ENCODE peak calls at places on chromosome 14, in five cellular contexts. L is Calu3, P is dorsolateral prefrontal cortex, F is OCI-LY7, N is pancreas. U is an unnamed sample.

GRCh38 chr14:52918486-52918885 is 32.4 kb downstream of the FERMT2 start:
- DNase-seq in F (no peak), P (no peak), L (no peak), N (no peak), U (no peak)

GRCh38 chr14:104860414-104860813 is 4.7 kb upstream of the CEP170B start:
- DNase-seq in P (no peak), L (no peak), N (no peak), F (no peak), U (no peak)

GRCh38 chr14:100307215-100308111 is 1.2 kb upstream of the SLC25A29 start:
- DNase-seq in F (no peak), L (peak), N (no peak), P (no peak), U (no peak)

GRCh38 chr14:99234982-99235491 is 37.0 kb downstream of the BCL11B start:
- DNase-seq in P (no peak), F (no peak), L (no peak), N (no peak), U (no peak)

GRCh38 chr14:29085546-29085945 is 319.0 kb downstream of the FOXG1 start:
- DNase-seq in L (peak), N (no peak), P (no peak), F (no peak), U (no peak)

GRCh38 chr14:37150414-37150813 is 22.0 kb downstream of the SLC25A21 start:
- DNase-seq in L (peak), N (no peak), P (no peak), F (peak), U (no peak)

GRCh38 chr14:22506778-22507351 is 82.2 kb downstream of the DAD1 start:
- DNase-seq in L (no peak), N (no peak), P (no peak), F (no peak), U (no peak)

GRCh38 chr14:63510538-63510937 is 32.6 kb downstream of the PPP2R5E start:
- DNase-seq in L (no peak), P (no peak), F (no peak), N (no peak), U (no peak)

GRCh38 chr14:52129733-52130132 is 60.9 kb upstream of the NID2 start:
- DNase-seq in L (no peak), F (no peak), N (no peak), P (no peak), U (no peak)

GRCh38 chr14:92496458-92496857 is 17.1 kb upstream of the RIN3 start:
- DNase-seq in F (no peak), L (no peak), N (no peak), P (no peak), U (no peak)

GRCh38 chr14:20631821-20632389 is 9.6 kb downstream of the OR6S1 start:
- DNase-seq in L (peak), F (no peak), N (peak), P (peak), U (no peak)

GRCh38 chr14:47422191-47422590 is 253.2 kb downstream of the MDGA2 start:
- DNase-seq in L (no peak), P (no peak), F (no peak), N (no peak), U (no peak)

GRCh38 chr14:104678346-104678745 is 11.1 kb upstream of the INF2 start:
- DNase-seq in L (peak), N (no peak), P (no peak), F (no peak), U (no peak)

GRCh38 chr14:33894339-33894738 is 56.5 kb downstream of the EGLN3 start:
- DNase-seq in N (no peak), L (no peak), F (no peak), P (no peak), U (no peak)

GRCh38 chr14:64184103-64184729 is 110.0 kb downstream of the ESR2 start:
- DNase-seq in P (no peak), F (no peak), N (no peak), L (no peak), U (no peak)

GRCh38 chr14:93430319-93430801 is 379 bp upstream of the UNC79 start:
- DNase-seq in F (no peak), N (peak), L (no peak), P (peak), U (no peak)

GRCh38 chr14:100524233-100524932 is 62.8 kb downstream of the BEGAIN start:
- DNase-seq in F (no peak), N (peak), L (no peak), P (no peak), U (no peak)

GRCh38 chr14:96676161-96676560 is 121.0 kb upstream of the VRK1 start:
- DNase-seq in L (no peak), N (no peak), P (no peak), F (no peak), U (no peak)

GRCh38 chr14:58718226-58718625 is 80.5 kb downstream of the DACT1 start:
- DNase-seq in L (no peak), P (no peak), N (no peak), F (no peak), U (no peak)

GRCh38 chr14:99727096-99727870 is 43.2 kb downstream of the CYP46A1 start:
- DNase-seq in N (no peak), F (no peak), P (peak), L (no peak), U (no peak)

GRCh38 chr14:68566075-68566474 is 226.8 kb downstream of the ZFP36L1 start:
- DNase-seq in L (no peak), F (no peak), N (no peak), P (no peak), U (no peak)

GRCh38 chr14:23877538-23878180 is 75.9 kb upstream of the DHRS4 start:
- DNase-seq in P (no peak), F (no peak), L (no peak), N (no peak), U (no peak)

GRCh38 chr14:102370305-102370809 is 7.6 kb downstream of the TECPR2 start:
- DNase-seq in P (no peak), N (no peak), F (peak), L (no peak), U (no peak)

GRCh38 chr14:105471823-105472495 is 2.7 kb upstream of the CRIP2 start:
- DNase-seq in L (no peak), N (no peak), F (no peak), P (no peak), U (no peak)

GRCh38 chr14:93619176-93619793 is 169.0 kb downstream of the PRIMA1 start:
- DNase-seq in L (peak), P (no peak), F (peak), N (peak), U (no peak)

GRCh38 chr14:76577090-76577489 is 184.2 kb upstream of the VASH1 start:
- DNase-seq in N (no peak), L (no peak), P (no peak), F (no peak), U (no peak)

GRCh38 chr14:23076785-23077408 is 18.0 kb downstream of the ACIN1 start:
- DNase-seq in P (no peak), L (no peak), F (peak), N (no peak), U (no peak)

GRCh38 chr14:62696261-62696968 is 348.8 kb downstream of the KCNH5 start:
- DNase-seq in P (no peak), L (no peak), F (no peak), N (no peak), U (no peak)

GRCh38 chr14:52553002-52553670 is 500 bp downstream of the GPR137C start:
- DNase-seq in N (peak), P (no peak), F (peak), L (peak), U (no peak)

GRCh38 chr14:104441275-104442106 is 138.1 kb upstream of the C14orf180 start:
- DNase-seq in P (no peak), L (no peak), N (no peak), F (no peak), U (no peak)

GRCh38 chr14:69368381-69368780 is 29.7 kb downstream of the ERH start:
- DNase-seq in P (no peak), F (no peak), N (no peak), L (no peak), U (no peak)

GRCh38 chr14:102510616-102511520 is 1.3 kb upstream of the ANKRD9 start:
- DNase-seq in F (peak), L (peak), N (peak), P (no peak), U (no peak)

GRCh38 chr14:68085742-68086141 is 266.2 kb downstream of the RAD51B start:
- DNase-seq in N (no peak), P (no peak), L (no peak), F (no peak), U (no peak)

DNA sequence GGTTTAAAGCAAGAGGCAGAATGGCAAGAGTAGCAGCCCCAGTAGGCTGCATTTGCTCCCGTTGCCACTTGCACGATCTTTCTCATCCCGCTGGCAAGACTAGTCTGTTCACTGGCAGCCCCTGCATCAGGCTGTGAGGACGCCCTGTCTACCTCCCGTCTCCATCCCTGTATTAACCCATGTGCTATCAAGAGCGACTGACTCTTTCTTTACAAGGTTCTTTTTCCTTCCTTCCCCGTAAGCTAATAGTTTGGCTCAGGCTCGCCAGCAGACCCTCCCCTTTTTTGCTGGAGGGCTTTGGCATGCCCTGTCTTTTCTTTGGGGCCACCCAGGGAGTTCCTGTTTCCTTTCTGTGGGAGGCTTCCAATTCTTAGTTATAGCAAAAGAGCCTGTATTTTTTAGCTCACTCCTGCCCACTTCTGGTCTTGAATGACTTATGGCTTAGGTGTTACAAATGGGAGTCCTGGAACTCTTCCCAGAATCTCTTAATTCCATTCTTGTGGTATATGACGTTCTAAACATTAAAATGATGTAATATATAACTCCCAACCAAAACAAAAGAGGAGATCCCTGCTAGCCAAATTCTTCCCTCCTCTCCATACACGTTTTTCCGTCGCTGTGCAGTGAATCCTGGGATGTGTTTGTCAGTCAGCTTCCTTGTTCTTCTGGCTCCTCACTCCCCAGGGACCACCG is 149.0 kb downstream of the PRKCH start:
- DNase-seq in N (no peak), P (no peak), F (no peak), L (no peak), U (no peak)
- TF ChIP-seq CTCF in N (no peak), P (peak), F (peak), L (no peak), U (no peak)

GRCh38 chr14:88392609-88393008 is 7.2 kb downstream of the SPATA7 start:
- DNase-seq in F (no peak), L (no peak), N (no peak), P (no peak), U (no peak)
- TF ChIP-seq CTCF in F (no peak), L (no peak), N (no peak), P (no peak), U (no peak)

DNA sequence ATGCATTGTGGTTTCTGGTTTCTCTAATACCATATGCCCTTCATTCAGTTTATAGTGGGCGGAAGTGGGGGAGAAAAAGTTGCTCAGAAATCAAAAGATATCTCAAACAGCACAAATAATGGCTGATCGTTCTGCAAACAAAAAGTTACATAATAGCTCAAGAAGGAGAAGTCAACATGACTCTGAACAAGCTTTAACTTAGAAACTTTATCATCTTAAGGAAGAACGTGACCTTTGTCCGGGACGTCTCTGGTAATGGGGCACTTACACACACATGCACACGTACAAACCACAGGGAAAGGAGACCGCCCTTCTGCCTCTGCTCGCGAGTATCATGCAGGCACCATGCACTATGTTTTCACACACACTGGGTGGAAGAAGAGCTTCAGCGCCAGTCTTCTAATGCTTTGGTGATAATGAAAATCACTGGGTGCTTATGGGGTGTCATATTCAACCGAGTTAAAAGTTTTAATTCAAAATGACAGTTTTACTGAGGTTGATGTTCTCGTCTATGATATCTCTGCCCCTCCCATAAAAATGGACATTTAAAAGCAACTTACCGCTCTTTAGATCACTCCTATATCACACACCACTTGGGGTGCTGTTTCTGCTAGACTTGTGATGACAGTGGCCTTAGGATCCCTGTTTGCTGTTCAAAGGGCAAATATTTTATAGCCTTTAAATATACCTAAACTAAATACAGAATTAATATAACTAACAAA is 4.7 kb downstream of the FOS start:
- DNase-seq in N (peak), F (no peak), P (no peak), L (peak), U (no peak)
- TF ChIP-seq CTCF in N (no peak), F (peak), P (no peak), L (no peak), U (no peak)

DNA sequence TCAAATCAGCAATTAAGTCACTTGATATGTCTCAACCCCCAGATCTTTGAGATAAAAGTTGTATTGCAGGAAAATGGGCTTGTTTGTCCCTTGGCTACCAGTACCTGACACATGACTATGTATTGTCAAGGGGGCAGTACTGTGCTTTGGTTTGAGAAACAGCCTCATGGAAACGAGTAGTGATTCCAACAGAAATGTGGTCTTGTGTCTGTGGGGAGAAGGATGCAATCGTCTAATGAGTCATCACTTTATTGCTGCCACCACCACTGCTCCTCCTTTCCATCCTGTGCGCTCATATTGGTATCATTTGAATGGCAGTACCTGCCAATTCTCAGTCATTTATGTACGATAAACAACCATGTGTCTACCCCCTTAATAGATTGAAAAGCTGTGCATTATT is 72.8 kb upstream of the ARHGAP5 start:
- DNase-seq in N (no peak), L (no peak), F (no peak), P (no peak), U (no peak)
- TF ChIP-seq CTCF in N (no peak), L (no peak), F (no peak), P (no peak), U (no peak)

DNA sequence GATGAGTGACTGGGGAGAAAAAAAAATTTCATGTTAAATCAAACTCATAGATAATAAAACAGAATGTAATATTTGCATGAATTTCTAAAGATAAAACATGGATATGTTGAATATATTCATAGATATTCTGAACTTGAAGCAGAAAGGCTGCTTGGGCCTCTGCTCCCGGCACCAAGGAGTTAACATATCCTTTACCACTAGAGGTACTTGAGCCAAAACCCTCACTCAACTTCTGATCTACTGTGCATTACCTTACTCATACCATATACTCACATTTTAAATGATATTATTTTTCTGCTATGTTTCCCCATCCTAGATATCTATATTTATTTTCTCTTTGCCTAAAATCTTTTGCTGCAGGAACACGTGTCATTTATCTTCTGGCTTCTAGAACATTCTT is 14.9 kb downstream of the AREL1 start:
- DNase-seq in N (no peak), L (no peak), F (no peak), P (no peak), U (no peak)
- TF ChIP-seq CTCF in N (no peak), L (no peak), F (no peak), P (no peak), U (no peak)

GRCh38 chr14:78029471-78030372 is 140.5 kb upstream of the NRXN3 start:
- DNase-seq in F (no peak), L (no peak), P (peak), N (no peak), U (no peak)
- TF ChIP-seq CTCF in F (no peak), L (no peak), P (peak), N (no peak), U (no peak)

DNA sequence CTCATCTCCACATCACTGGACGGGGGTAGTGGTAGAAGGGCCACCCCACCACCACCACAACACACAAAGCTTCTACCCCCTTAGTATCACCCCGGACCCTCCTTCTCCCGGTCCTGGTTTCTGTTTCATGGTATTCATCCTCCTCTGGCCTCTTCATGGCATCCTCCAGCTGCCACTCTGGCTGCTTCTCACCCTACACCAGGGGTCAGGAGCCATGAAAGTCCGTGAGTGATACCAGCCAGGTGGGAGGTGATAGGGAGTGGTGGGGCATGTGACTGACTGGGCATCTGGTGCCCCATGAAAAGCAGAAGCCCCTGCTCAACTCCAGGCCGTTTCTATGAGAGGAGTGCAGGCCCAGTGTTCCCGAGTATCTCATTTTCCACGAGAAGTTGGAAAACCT is 151.4 kb upstream of the HIF1A start:
- DNase-seq in P (no peak), N (no peak), L (no peak), F (no peak), U (no peak)
- TF ChIP-seq CTCF in P (no peak), N (no peak), L (no peak), F (no peak), U (no peak)

GRCh38 chr14:72554994-72555608 is 338.8 kb downstream of the DPF3 start:
- DNase-seq in F (no peak), P (no peak), L (no peak), N (no peak), U (no peak)
- TF ChIP-seq CTCF in F (no peak), P (no peak), L (no peak), N (no peak), U (no peak)

GRCh38 chr14:65241125-65241752 is 138.9 kb upstream of the MAX start:
- DNase-seq in N (no peak), F (no peak), L (no peak), P (no peak), U (no peak)
- TF ChIP-seq CTCF in N (no peak), F (no peak), L (no peak), P (no peak), U (no peak)